ENCODE peak calls at places on chromosomes 12 and 14, in six cellular contexts. One of them, this sample, is unnamed. For H3K27me3 and H3K4me1, the result is how much of the 10 kb centered on the place peaks cover.

GRCh38 chr14:63248211-63248610 is 44.0 kb downstream of the RHOJ start:
- DNase-seq in stomach: no peak
- DNase-seq in heart left ventricle: no peak
- DNase-seq in neuronal stem cell: no peak
- DNase-seq in PC-3: no peak
- DNase-seq in HCT116: no peak
- DNase-seq in this sample: no peak

GRCh38 chr12:5941907-5942306 is 3.2 kb downstream of the ANO2 start:
- DNase-seq in stomach: no peak
- DNase-seq in heart left ventricle: no peak
- DNase-seq in neuronal stem cell: no peak
- DNase-seq in PC-3: no peak
- DNase-seq in HCT116: no peak
- DNase-seq in this sample: no peak

GRCh38 chr12:78853231-78853630 is 11.3 kb upstream of the SYT1 start:
- DNase-seq in stomach: no peak
- DNase-seq in heart left ventricle: no peak
- DNase-seq in neuronal stem cell: no peak
- DNase-seq in PC-3: no peak
- DNase-seq in HCT116: no peak
- DNase-seq in this sample: no peak

GRCh38 chr12:124386059-124386458 is 91.2 kb downstream of the RFLNA start:
- DNase-seq in stomach: no peak
- DNase-seq in heart left ventricle: peak
- DNase-seq in neuronal stem cell: no peak
- DNase-seq in PC-3: peak
- DNase-seq in HCT116: no peak
- DNase-seq in this sample: no peak

GRCh38 chr12:41919025-41919424 is 225.6 kb downstream of the GXYLT1 start:
- DNase-seq in stomach: no peak
- DNase-seq in heart left ventricle: no peak
- DNase-seq in neuronal stem cell: no peak
- DNase-seq in PC-3: no peak
- DNase-seq in HCT116: no peak
- DNase-seq in this sample: no peak

GRCh38 chr12:9344540-9344939 is 136.3 kb upstream of the PZP start:
- DNase-seq in stomach: no peak
- DNase-seq in heart left ventricle: no peak
- DNase-seq in neuronal stem cell: no peak
- DNase-seq in PC-3: no peak
- DNase-seq in HCT116: no peak
- DNase-seq in this sample: no peak

GRCh38 chr14:59354666-59355065 is 110.5 kb downstream of the GPR135 start:
- DNase-seq in stomach: no peak
- DNase-seq in heart left ventricle: no peak
- DNase-seq in neuronal stem cell: no peak
- DNase-seq in PC-3: peak
- DNase-seq in HCT116: no peak
- DNase-seq in this sample: no peak

GRCh38 chr14:106586098-106586704 is 1059.8 kb downstream of the TMEM121 start:
- DNase-seq in stomach: peak
- DNase-seq in heart left ventricle: no peak
- DNase-seq in neuronal stem cell: no peak
- DNase-seq in PC-3: no peak
- DNase-seq in HCT116: no peak
- DNase-seq in this sample: no peak

GRCh38 chr12:27969011-27969900 is 3.3 kb downstream of the PTHLH start:
- DNase-seq in stomach: no peak
- DNase-seq in heart left ventricle: peak
- DNase-seq in neuronal stem cell: no peak
- DNase-seq in PC-3: peak
- DNase-seq in HCT116: no peak
- DNase-seq in this sample: no peak

GRCh38 chr12:106304001-106304421 is 1.5 kb downstream of the TCP11L2 start:
- DNase-seq in stomach: no peak
- DNase-seq in heart left ventricle: no peak
- DNase-seq in neuronal stem cell: no peak
- DNase-seq in PC-3: no peak
- DNase-seq in HCT116: no peak
- DNase-seq in this sample: no peak

GRCh38 chr12:38823743-38824142 is 81.6 kb downstream of the CPNE8 start:
- DNase-seq in stomach: no peak
- DNase-seq in heart left ventricle: no peak
- DNase-seq in neuronal stem cell: no peak
- DNase-seq in PC-3: peak
- DNase-seq in HCT116: no peak
- DNase-seq in this sample: no peak

GRCh38 chr12:127193341-127193740 is 1073.6 kb upstream of the TMEM132C start:
- DNase-seq in stomach: no peak
- DNase-seq in heart left ventricle: no peak
- DNase-seq in neuronal stem cell: no peak
- DNase-seq in PC-3: no peak
- DNase-seq in HCT116: no peak
- DNase-seq in this sample: no peak

GRCh38 chr12:78470354-78471195 is 394.0 kb upstream of the SYT1 start:
- DNase-seq in stomach: no peak
- DNase-seq in heart left ventricle: no peak
- DNase-seq in neuronal stem cell: peak
- DNase-seq in PC-3: peak
- DNase-seq in HCT116: peak
- DNase-seq in this sample: no peak

GRCh38 chr14:69505338-69506240 is 21.1 kb downstream of the PLEKHD1 start:
- DNase-seq in stomach: no peak
- DNase-seq in heart left ventricle: no peak
- DNase-seq in neuronal stem cell: no peak
- DNase-seq in PC-3: no peak
- DNase-seq in HCT116: peak
- DNase-seq in this sample: no peak

GRCh38 chr12:49557917-49558215 is 10.1 kb downstream of the MCRS1 start:
- DNase-seq in stomach: no peak
- DNase-seq in heart left ventricle: no peak
- DNase-seq in neuronal stem cell: no peak
- DNase-seq in PC-3: peak
- DNase-seq in HCT116: no peak
- DNase-seq in this sample: no peak

GRCh38 chr14:49951946-49952345 is 59.1 kb downstream of the ARF6 start:
- DNase-seq in stomach: peak
- DNase-seq in heart left ventricle: no peak
- DNase-seq in neuronal stem cell: no peak
- DNase-seq in PC-3: peak
- DNase-seq in HCT116: no peak
- DNase-seq in this sample: no peak

GRCh38 chr12:91126516-91126915 is 15.2 kb upstream of the LUM start:
- DNase-seq in stomach: no peak
- DNase-seq in heart left ventricle: no peak
- DNase-seq in neuronal stem cell: no peak
- DNase-seq in PC-3: peak
- DNase-seq in HCT116: no peak
- DNase-seq in this sample: no peak

GRCh38 chr14:34981743-34982420 is 910 bp upstream of the SRP54 start:
- DNase-seq in stomach: no peak
- DNase-seq in heart left ventricle: peak
- DNase-seq in neuronal stem cell: no peak
- DNase-seq in PC-3: peak
- DNase-seq in HCT116: peak
- DNase-seq in this sample: no peak

GRCh38 chr14:99821519-99822165 is 28.4 kb downstream of the EML1 start:
- DNase-seq in stomach: no peak
- DNase-seq in heart left ventricle: no peak
- DNase-seq in neuronal stem cell: no peak
- DNase-seq in PC-3: peak
- DNase-seq in HCT116: no peak
- DNase-seq in this sample: no peak

GRCh38 chr12:88642675-88643431 is 62.6 kb upstream of the KITLG start:
- DNase-seq in stomach: no peak
- DNase-seq in heart left ventricle: no peak
- DNase-seq in neuronal stem cell: no peak
- DNase-seq in PC-3: no peak
- DNase-seq in HCT116: no peak
- DNase-seq in this sample: no peak

GRCh38 chr14:93676416-93676958 is 111.8 kb downstream of the PRIMA1 start:
- DNase-seq in stomach: no peak
- DNase-seq in heart left ventricle: no peak
- DNase-seq in neuronal stem cell: no peak
- DNase-seq in PC-3: no peak
- DNase-seq in HCT116: no peak
- DNase-seq in this sample: no peak

GRCh38 chr12:109680521-109681030 is 33.0 kb upstream of the FAM222A start:
- DNase-seq in stomach: peak
- DNase-seq in heart left ventricle: no peak
- DNase-seq in neuronal stem cell: no peak
- DNase-seq in PC-3: peak
- DNase-seq in HCT116: no peak
- DNase-seq in this sample: no peak

GRCh38 chr12:42725839-42726238 is 136.3 kb upstream of the PRICKLE1 start:
- DNase-seq in stomach: no peak
- DNase-seq in heart left ventricle: no peak
- DNase-seq in neuronal stem cell: no peak
- DNase-seq in PC-3: peak
- DNase-seq in HCT116: no peak
- DNase-seq in this sample: no peak

GRCh38 chr12:57590892-57591566 is at the start of gene PIP4K2C:
- DNase-seq in stomach: peak
- DNase-seq in heart left ventricle: peak
- DNase-seq in neuronal stem cell: peak
- DNase-seq in PC-3: peak
- DNase-seq in HCT116: peak
- DNase-seq in this sample: no peak

GRCh38 chr14:51129130-51129529 is 34.2 kb upstream of the TRIM9 start:
- DNase-seq in stomach: no peak
- DNase-seq in heart left ventricle: no peak
- DNase-seq in neuronal stem cell: no peak
- DNase-seq in PC-3: no peak
- DNase-seq in HCT116: no peak
- DNase-seq in this sample: no peak

GRCh38 chr14:38261620-38262019 is 5.7 kb upstream of the CLEC14A start:
- DNase-seq in stomach: no peak
- DNase-seq in heart left ventricle: no peak
- DNase-seq in neuronal stem cell: no peak
- DNase-seq in PC-3: no peak
- DNase-seq in HCT116: no peak
- DNase-seq in this sample: no peak

GRCh38 chr12:52691076-52691764 is 11.0 kb upstream of the KRT1 start:
- DNase-seq in stomach: no peak
- DNase-seq in heart left ventricle: no peak
- DNase-seq in neuronal stem cell: no peak
- DNase-seq in PC-3: no peak
- DNase-seq in HCT116: no peak
- DNase-seq in this sample: no peak

GRCh38 chr12:52691765-52692150 is 11.6 kb upstream of the KRT1 start:
- DNase-seq in stomach: no peak
- DNase-seq in heart left ventricle: no peak
- DNase-seq in neuronal stem cell: no peak
- DNase-seq in PC-3: no peak
- DNase-seq in HCT116: no peak
- DNase-seq in this sample: no peak

GRCh38 chr12:52689239-52689638 is 9.0 kb upstream of the KRT1 start:
- DNase-seq in stomach: no peak
- DNase-seq in heart left ventricle: no peak
- DNase-seq in neuronal stem cell: no peak
- DNase-seq in PC-3: no peak
- DNase-seq in HCT116: no peak
- DNase-seq in this sample: no peak

GRCh38 chr12:52689936-52690335 is 9.7 kb upstream of the KRT1 start:
- DNase-seq in stomach: no peak
- DNase-seq in heart left ventricle: no peak
- DNase-seq in neuronal stem cell: no peak
- DNase-seq in PC-3: no peak
- DNase-seq in HCT116: no peak
- DNase-seq in this sample: no peak

GRCh38 chr12:52690351-52691075 is 10.3 kb upstream of the KRT1 start:
- DNase-seq in stomach: no peak
- DNase-seq in heart left ventricle: no peak
- DNase-seq in neuronal stem cell: no peak
- DNase-seq in PC-3: no peak
- DNase-seq in HCT116: no peak
- DNase-seq in this sample: no peak
- H3K4me3 ChIP-seq in stomach: peak
- H3K4me3 ChIP-seq in heart left ventricle: peak
- H3K4me3 ChIP-seq in neuronal stem cell: no peak
- H3K4me3 ChIP-seq in PC-3: peak
- H3K4me3 ChIP-seq in HCT116: no peak
- H3K4me3 ChIP-seq in this sample: no peak

GRCh38 chr12:52455818-52456217 is 3.9 kb upstream of the KRT6B start:
- DNase-seq in stomach: no peak
- DNase-seq in heart left ventricle: no peak
- DNase-seq in neuronal stem cell: no peak
- DNase-seq in PC-3: no peak
- DNase-seq in HCT116: no peak
- DNase-seq in this sample: no peak

GRCh38 chr12:52464921-52465320 is 8.7 kb downstream of the KRT6C start:
- DNase-seq in stomach: no peak
- DNase-seq in heart left ventricle: no peak
- DNase-seq in neuronal stem cell: no peak
- DNase-seq in PC-3: no peak
- DNase-seq in HCT116: no peak
- DNase-seq in this sample: no peak

GRCh38 chr12:52461693-52462092 is 9.7 kb upstream of the KRT6B start:
- DNase-seq in stomach: no peak
- DNase-seq in heart left ventricle: no peak
- DNase-seq in neuronal stem cell: no peak
- DNase-seq in PC-3: no peak
- DNase-seq in HCT116: no peak
- DNase-seq in this sample: no peak
- H3K27me3 ChIP-seq in stomach: under half
- H3K27me3 ChIP-seq in heart left ventricle: under half
- H3K27me3 ChIP-seq in neuronal stem cell: under half
- H3K27me3 ChIP-seq in PC-3: under half
- H3K27me3 ChIP-seq in HCT116: under half
- H3K27me3 ChIP-seq in this sample: under half

DNA sequence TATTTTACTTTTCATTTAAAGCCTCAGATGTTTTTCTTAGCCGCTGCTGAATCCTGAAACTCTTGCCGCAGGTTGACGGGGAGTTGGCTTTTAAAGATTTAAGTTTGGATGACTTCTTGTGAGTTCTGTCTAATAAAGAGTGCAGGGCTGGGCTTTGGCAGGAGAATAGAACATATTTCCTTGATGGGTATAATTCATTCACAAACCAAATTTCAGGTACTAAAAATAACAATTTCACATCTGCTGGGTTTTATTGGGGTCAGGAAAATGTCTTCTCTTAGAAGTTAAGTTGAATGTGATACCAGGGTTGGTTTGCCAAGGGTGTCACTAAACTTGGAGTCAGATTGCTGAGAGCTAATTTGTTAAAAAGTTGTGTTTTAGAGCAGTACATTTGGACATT is 9.7 kb downstream of the SP1 start:
- DNase-seq in stomach: no peak
- DNase-seq in heart left ventricle: no peak
- DNase-seq in neuronal stem cell: no peak
- DNase-seq in PC-3: no peak
- DNase-seq in HCT116: no peak
- DNase-seq in this sample: no peak
- H3K4me1 ChIP-seq in stomach: half or more
- H3K4me1 ChIP-seq in heart left ventricle: half or more
- H3K4me1 ChIP-seq in neuronal stem cell: under half
- H3K4me1 ChIP-seq in PC-3: under half
- H3K4me1 ChIP-seq in HCT116: under half
- H3K4me1 ChIP-seq in this sample: under half

DNA sequence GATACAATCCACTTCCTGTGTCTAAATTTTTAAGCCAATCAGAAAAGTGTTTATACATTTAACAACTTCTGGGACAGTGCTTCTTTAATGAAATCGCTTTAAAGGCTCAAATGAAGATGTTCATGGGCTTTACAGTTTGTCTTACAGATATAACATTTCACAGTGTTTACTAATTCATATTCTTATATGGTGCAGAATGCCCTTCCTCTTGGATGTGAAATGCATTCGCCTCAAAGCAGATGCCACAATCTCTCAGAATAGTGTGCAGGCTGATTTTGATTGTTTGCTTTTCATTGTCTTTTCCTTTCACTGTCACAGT is 200.1 kb upstream of the FOXN3 start:
- DNase-seq in stomach: no peak
- DNase-seq in heart left ventricle: no peak
- DNase-seq in neuronal stem cell: no peak
- DNase-seq in PC-3: no peak
- DNase-seq in HCT116: no peak
- DNase-seq in this sample: no peak
- H3K4me3 ChIP-seq in stomach: peak
- H3K4me3 ChIP-seq in heart left ventricle: peak
- H3K4me3 ChIP-seq in neuronal stem cell: peak
- H3K4me3 ChIP-seq in PC-3: peak
- H3K4me3 ChIP-seq in HCT116: no peak
- H3K4me3 ChIP-seq in this sample: no peak